ENCODE peak calls at places on chromosomes 13 and 19, in seven cellular contexts. N is activated naive CD4-positive, alpha-beta T cell treated with anti-CD3 and anti-CD28 coated beads, Interleukin-2, amount 10 ng/mL, durations not matched to agents 7 days and 5 days; A is colonic mucosa; I is ovary; Z is activated T-cell treated with anti-CD3 and anti-CD28 coated beads for 1 hour; E is omental fat pad; J is NCI-H187. K is an unnamed sample.

GRCh38 chr13:93915269-93915809 is 564.1 kb downstream of the DCT start:
- DNase-seq in E (no peak), N (no peak), A (no peak), I (no peak), Z (no peak), J (no peak), K (no peak)

GRCh38 chr19:55257461-55258411 is 1.1 kb downstream of the PPP6R1 start:
- DNase-seq in J (no peak), N (peak; percentile 42), Z (peak; percentile 14), A (peak; percentile 41), E (no peak), I (no peak), K (no peak)

GRCh38 chr13:77415253-77416127 is 88.6 kb upstream of the MYCBP2 start:
- DNase-seq in J (no peak), Z (no peak), I (no peak), A (no peak), E (no peak), N (no peak), K (no peak)

GRCh38 chr13:30714629-30715028 is 20.7 kb upstream of the ALOX5AP start:
- DNase-seq in I (no peak), N (no peak), J (no peak), E (no peak), Z (no peak), A (no peak), K (no peak)

GRCh38 chr19:13039211-13039789 is 44.0 kb downstream of the NFIX start:
- DNase-seq in Z (no peak), I (no peak), N (no peak), A (no peak), E (no peak), J (no peak), K (no peak)

GRCh38 chr19:13953021-13953531 is 767 bp downstream of the DCAF15 start:
- DNase-seq in Z (no peak), N (no peak), A (peak; percentile 80), E (no peak), J (no peak), I (no peak), K (no peak)

GRCh38 chr19:2428756-2429711 is 1.6 kb upstream of the TIMM13 start:
- DNase-seq in N (no peak), E (no peak), A (no peak), I (no peak), J (no peak), Z (no peak), K (no peak)

GRCh38 chr13:49437705-49438104 is 6.2 kb downstream of the CAB39L start:
- DNase-seq in E (no peak), Z (no peak), J (no peak), N (no peak), I (no peak), A (no peak), K (no peak)

GRCh38 chr19:8638078-8638619 is 7.7 kb downstream of the NFILZ start:
- DNase-seq in J (no peak), I (no peak), E (no peak), Z (no peak), N (no peak), A (no peak), K (no peak)

GRCh38 chr13:44272692-44273091 is 100.9 kb upstream of the SERP2 start:
- DNase-seq in E (no peak), N (no peak), I (no peak), Z (no peak), J (no peak), A (no peak), K (no peak)

GRCh38 chr19:13034636-13035035 is 39.4 kb downstream of the NFIX start:
- DNase-seq in N (no peak), Z (no peak), A (no peak), J (no peak), I (no peak), E (no peak), K (no peak)

GRCh38 chr19:48458016-48458415 is 2.6 kb downstream of the KCNJ14 start:
- DNase-seq in Z (no peak), E (no peak), A (no peak), I (no peak), N (no peak), J (no peak), K (no peak)

GRCh38 chr19:1395194-1396018 is 5.9 kb downstream of the GAMT start:
- DNase-seq in Z (no peak), I (no peak), N (no peak), E (no peak), A (no peak), J (no peak), K (no peak)

GRCh38 chr13:35460061-35460460 is 16.4 kb downstream of the MAB21L1 start:
- DNase-seq in A (no peak), N (no peak), Z (no peak), E (no peak), J (no peak), I (no peak), K (no peak)